ENCODE peak calls at places on chromosomes 16 and 17, in ten cellular contexts. A is activated CD8-positive, alpha-beta memory T cell treated with anti-CD3 and anti-CD28 coated beads for 1 hour; D is NCI-H1092 treated with DMSO at 0.1 percent for 48 hours; Z is effector memory CD4-positive, alpha-beta T cell; B is NCI-H2081; J is activated CD4-positive, CD25-positive, alpha-beta regulatory T cell; M is D341Med; V is ascending aorta; E is stimulated activated CD4-positive, alpha-beta T cell treated with anti-CD3 and anti-CD28 coated beads, Interleukin-1b, Interleukin-23, amount 100 ng/mL, for 24 hours; K is T47D. R is an unnamed sample.

GRCh38 chr16:15829460-15829859 is 27.4 kb downstream of the MYH11 start:
- DNase-seq in A (no peak), D (no peak), Z (no peak), B (no peak), J (no peak), M (no peak), V (peak; percentile 95), E (no peak), K (no peak), R (no peak)

GRCh38 chr17:27921077-27921476 is 27.9 kb upstream of the LYRM9 start:
- DNase-seq in A (no peak), D (no peak), Z (no peak), B (no peak), J (no peak), M (no peak), V (no peak), E (no peak), K (no peak), R (no peak)

GRCh38 chr16:21283521-21284289 is 5.6 kb upstream of the CRYM start:
- DNase-seq in A (no peak), D (peak; percentile 35), Z (no peak), B (no peak), J (no peak), M (peak; percentile 37), V (no peak), E (no peak), K (no peak), R (no peak)

GRCh38 chr17:71098071-71098470 is 928.7 kb downstream of the KCNJ2 start:
- DNase-seq in A (no peak), D (no peak), Z (no peak), B (no peak), J (no peak), M (no peak), V (no peak), E (no peak), K (no peak), R (no peak)

GRCh38 chr16:56428087-56428486 is 2.7 kb upstream of the AMFR start:
- DNase-seq in A (no peak), D (no peak), Z (no peak), B (no peak), J (no peak), M (no peak), V (no peak), E (no peak), K (no peak), R (no peak)

GRCh38 chr16:21224800-21225199 is 8.7 kb upstream of the ANKS4B start:
- DNase-seq in A (no peak), D (no peak), Z (no peak), B (no peak), J (no peak), M (no peak), V (no peak), E (no peak), K (no peak), R (no peak)

GRCh38 chr17:866568-867087 is 84.5 kb downstream of the MRM3 start:
- DNase-seq in A (no peak), D (no peak), Z (no peak), B (no peak), J (no peak), M (no peak), V (no peak), E (no peak), K (no peak), R (no peak)

GRCh38 chr17:82984751-82985435 is 94.5 kb upstream of the METRNL start:
- DNase-seq in A (no peak), D (no peak), Z (no peak), B (no peak), J (no peak), M (no peak), V (no peak), E (no peak), K (no peak), R (no peak)

GRCh38 chr16:16004314-16004749 is 54.9 kb downstream of the ABCC1 start:
- DNase-seq in A (no peak), D (no peak), Z (no peak), B (no peak), J (no peak), M (no peak), V (no peak), E (no peak), K (peak; percentile 66), R (no peak)

GRCh38 chr17:55433029-55433628 is 11.5 kb upstream of the MMD start:
- DNase-seq in A (no peak), D (no peak), Z (no peak), B (no peak), J (no peak), M (no peak), V (no peak), E (no peak), K (peak; percentile 46), R (no peak)

GRCh38 chr16:20901441-20902112 is 1.0 kb downstream of the LYRM1 start:
- DNase-seq in A (no peak), D (peak; percentile 42), Z (no peak), B (peak; percentile 50), J (no peak), M (peak; percentile 33), V (peak; percentile 81), E (no peak), K (peak; percentile 49), R (peak; percentile 32)

GRCh38 chr17:62703269-62703775 is 75.9 kb downstream of the MRC2 start:
- DNase-seq in A (no peak), D (no peak), Z (no peak), B (no peak), J (no peak), M (peak; percentile 68), V (peak; percentile 83), E (no peak), K (no peak), R (no peak)

GRCh38 chr17:17019430-17019762 is 22.9 kb upstream of the MPRIP start:
- DNase-seq in A (no peak), D (no peak), Z (no peak), B (no peak), J (no peak), M (no peak), V (no peak), E (no peak), K (no peak), R (no peak)

GRCh38 chr17:57293077-57293476 is 36.8 kb downstream of the MSI2 start:
- DNase-seq in A (no peak), D (no peak), Z (no peak), B (no peak), J (no peak), M (no peak), V (no peak), E (no peak), K (no peak), R (no peak)

GRCh38 chr16:84190731-84191388 is at the start of gene ADAD2:
- DNase-seq in A (no peak), D (no peak), Z (no peak), B (no peak), J (no peak), M (no peak), V (no peak), E (no peak), K (no peak), R (no peak)

GRCh38 chr16:2333772-2334379 is 6.7 kb downstream of the ABCA3 start:
- DNase-seq in A (no peak), D (no peak), Z (no peak), B (no peak), J (no peak), M (no peak), V (no peak), E (no peak), K (no peak), R (no peak)

GRCh38 chr17:7886227-7887037 is 2.2 kb upstream of the CHD3 start:
- DNase-seq in A (peak; percentile 32), D (peak; percentile 61), Z (peak; percentile 66), B (peak; percentile 53), J (peak; percentile 8), M (no peak), V (no peak), E (peak; percentile 30), K (peak; percentile 46), R (no peak)

GRCh38 chr17:5352681-5353289 is 66.7 kb downstream of the NUP88 start:
- DNase-seq in A (no peak), D (no peak), Z (no peak), B (no peak), J (no peak), M (no peak), V (no peak), E (no peak), K (no peak), R (no peak)

GRCh38 chr17:63838586-63839184 is 3.8 kb downstream of the SMARCD2 start:
- DNase-seq in A (no peak), D (no peak), Z (no peak), B (peak; percentile 87), J (no peak), M (no peak), V (peak; percentile 96), E (no peak), K (peak; percentile 64), R (no peak)

GRCh38 chr16:51374346-51374745 is 223.3 kb upstream of the SALL1 start:
- DNase-seq in A (no peak), D (no peak), Z (no peak), B (no peak), J (no peak), M (no peak), V (no peak), E (no peak), K (no peak), R (no peak)

GRCh38 chr17:17017343-17018014 is 24.8 kb upstream of the MPRIP start:
- DNase-seq in A (no peak), D (no peak), Z (no peak), B (no peak), J (no peak), M (no peak), V (no peak), E (no peak), K (no peak), R (no peak)

GRCh38 chr17:31388770-31389672 is 2.5 kb upstream of the RAB11FIP4 start:
- DNase-seq in A (no peak), D (peak; percentile 48), Z (no peak), B (peak; percentile 2), J (peak; percentile 18), M (peak; percentile 90), V (no peak), E (no peak), K (peak; percentile 65), R (peak; percentile 54)

GRCh38 chr16:87212026-87212425 is 105.2 kb downstream of the C16orf95 start:
- DNase-seq in A (no peak), D (no peak), Z (no peak), B (no peak), J (no peak), M (no peak), V (no peak), E (no peak), K (no peak), R (no peak)

GRCh38 chr17:80018917-80019651 is 16.6 kb downstream of the TBC1D16 start:
- DNase-seq in A (no peak), D (no peak), Z (no peak), B (no peak), J (no peak), M (peak; percentile 37), V (no peak), E (no peak), K (no peak), R (no peak)